ENCODE peak calls at places on chromosomes 5 and 9, in four cellular contexts. I, R, G and W are unnamed samples.

GRCh38 chr5:96219580-96220281 is 213.3 kb downstream of the PCSK1 start:
- DNase-seq in I (no peak), R (peak), G (no peak), W (peak)

GRCh38 chr5:172085738-172086137 is 79.3 kb upstream of the FBXW11 start:
- DNase-seq in I (no peak), R (no peak), G (no peak), W (no peak)

GRCh38 chr9:18060304-18060934 is 413.5 kb upstream of the ADAMTSL1 start:
- DNase-seq in I (peak), R (no peak), G (no peak), W (peak)

GRCh38 chr5:92484484-92484883 is 1096.5 kb downstream of the NR2F1-AS1 start:
- DNase-seq in I (no peak), R (no peak), G (no peak), W (no peak)

GRCh38 chr5:594241-594860 is 17.8 kb upstream of the CEP72 start:
- DNase-seq in I (no peak), R (no peak), G (no peak), W (no peak)

GRCh38 chr5:138408023-138408422 is 30.8 kb upstream of the REEP2 start:
- DNase-seq in I (no peak), R (no peak), G (no peak), W (no peak)

GRCh38 chr5:97943036-97943435 is 760.0 kb upstream of the RIOK2 start:
- DNase-seq in I (no peak), R (no peak), G (no peak), W (no peak)

GRCh38 chr5:132677191-132677590 is 3.4 kb downstream of the IL4 start:
- DNase-seq in I (peak), R (peak), G (peak), W (peak)

GRCh38 chr5:72133212-72133990 is 26.1 kb downstream of the MAP1B start:
- DNase-seq in I (no peak), R (no peak), G (no peak), W (peak)

GRCh38 chr5:137822158-137822764 is 45.4 kb upstream of the MYOT start:
- DNase-seq in I (peak), R (peak), G (peak), W (peak)

GRCh38 chr5:65722575-65723424 is 795 bp downstream of the NLN start:
- DNase-seq in I (peak), R (peak), G (peak), W (peak)

GRCh38 chr5:35198096-35198495 is 32.2 kb downstream of the PRLR start:
- DNase-seq in I (no peak), R (peak), G (no peak), W (no peak)

GRCh38 chr5:141528401-141528984 is 39.6 kb downstream of the PCDHGC5 start:
- DNase-seq in I (no peak), R (no peak), G (peak), W (no peak)

GRCh38 chr5:145989428-145989827 is 53.0 kb downstream of the SH3RF2 start:
- DNase-seq in I (no peak), R (peak), G (no peak), W (no peak)

GRCh38 chr5:14870347-14871083 is 1.1 kb downstream of the ANKH start:
- DNase-seq in I (no peak), R (no peak), G (peak), W (no peak)

GRCh38 chr5:14190194-14191164 is 47.3 kb downstream of the TRIO start:
- DNase-seq in I (peak), R (peak), G (peak), W (peak)

GRCh38 chr5:61409568-61409967 is 77.5 kb downstream of the ZSWIM6 start:
- DNase-seq in I (peak), R (peak), G (no peak), W (peak)

GRCh38 chr9:129145841-129146292 is 32.2 kb downstream of the IER5L start:
- DNase-seq in I (no peak), R (peak), G (peak), W (no peak)

GRCh38 chr5:16238018-16238417 is 58.4 kb upstream of the MARCHF11 start:
- DNase-seq in I (no peak), R (no peak), G (no peak), W (no peak)

GRCh38 chr9:128160603-128160987 is 530 bp downstream of the BBLN start:
- DNase-seq in I (no peak), R (peak), G (peak), W (peak)

GRCh38 chr9:104851521-104851920 is 76.4 kb downstream of the ABCA1 start:
- DNase-seq in I (no peak), R (no peak), G (no peak), W (no peak)
- H3K27ac ChIP-seq in I (no peak), R (peak), G (no peak), W (no peak)

DNA sequence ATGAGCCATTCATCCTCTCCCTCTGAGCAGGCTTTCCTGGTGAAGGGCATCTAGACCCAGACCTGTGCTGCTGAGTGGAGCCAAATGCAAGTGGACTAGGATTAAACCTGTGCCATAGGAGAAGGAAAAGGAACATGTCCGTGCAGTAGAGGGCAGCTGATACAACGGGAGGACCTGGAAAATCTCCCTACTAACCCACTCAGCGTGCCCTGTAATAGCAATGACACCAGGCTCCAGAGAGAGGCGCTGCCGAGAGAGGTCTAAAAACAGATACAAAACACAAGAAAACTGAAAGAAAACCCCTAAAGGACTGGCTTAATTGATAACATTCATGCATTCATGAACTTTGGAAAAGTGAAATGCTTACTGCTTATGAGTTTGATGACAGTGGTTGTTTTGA is 60.8 kb downstream of the PFDN1 start:
- DNase-seq in I (no peak), R (no peak), G (no peak), W (no peak)
- TF ChIP-seq CTCF in I (no peak), R (peak), G (no peak), W (no peak)

DNA sequence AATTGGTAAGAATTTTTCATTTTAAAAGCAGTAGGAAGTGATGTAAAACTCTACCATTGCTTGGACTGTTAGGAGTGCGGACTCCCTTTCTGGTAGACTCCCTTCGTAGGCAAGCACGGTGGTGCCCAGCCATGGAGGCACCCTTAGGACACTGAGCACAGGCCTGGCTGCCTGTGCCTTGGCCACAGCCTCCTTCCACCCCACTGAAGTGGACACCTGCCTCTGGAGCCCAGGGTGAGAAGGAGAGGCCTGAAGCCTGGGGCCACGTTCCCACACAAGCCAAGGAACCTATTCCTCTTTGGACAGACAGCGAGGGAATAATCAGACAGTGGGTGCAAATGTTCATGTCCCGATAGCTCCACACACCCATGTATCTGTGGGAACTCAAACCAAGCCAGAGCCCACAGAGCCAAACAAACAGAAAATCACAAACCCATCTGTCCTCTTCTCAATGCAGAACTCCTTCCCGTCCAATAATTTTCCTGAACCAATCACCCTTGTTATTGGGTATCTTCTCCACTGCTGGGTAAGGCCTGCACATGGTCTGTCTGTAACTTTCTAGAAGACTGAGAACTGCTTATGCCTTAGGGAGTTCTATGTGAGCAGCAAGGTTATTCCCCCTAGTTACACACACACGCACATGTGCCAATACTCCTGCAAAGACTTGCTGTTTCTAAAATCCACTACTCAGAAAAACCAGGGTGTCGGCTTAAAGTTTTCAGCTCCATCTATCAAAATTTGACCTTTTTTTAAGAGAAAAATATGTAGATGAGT is 45.2 kb downstream of the UBE2QL1 start:
- DNase-seq in I (no peak), R (no peak), G (no peak), W (no peak)
- H3K27ac ChIP-seq in I (no peak), R (no peak), G (no peak), W (no peak)

GRCh38 chr5:134491841-134492442 is 33.5 kb upstream of the JADE2 start:
- DNase-seq in I (no peak), R (no peak), G (no peak), W (no peak)
- TF ChIP-seq CTCF in I (no peak), R (no peak), G (no peak), W (no peak)

DNA sequence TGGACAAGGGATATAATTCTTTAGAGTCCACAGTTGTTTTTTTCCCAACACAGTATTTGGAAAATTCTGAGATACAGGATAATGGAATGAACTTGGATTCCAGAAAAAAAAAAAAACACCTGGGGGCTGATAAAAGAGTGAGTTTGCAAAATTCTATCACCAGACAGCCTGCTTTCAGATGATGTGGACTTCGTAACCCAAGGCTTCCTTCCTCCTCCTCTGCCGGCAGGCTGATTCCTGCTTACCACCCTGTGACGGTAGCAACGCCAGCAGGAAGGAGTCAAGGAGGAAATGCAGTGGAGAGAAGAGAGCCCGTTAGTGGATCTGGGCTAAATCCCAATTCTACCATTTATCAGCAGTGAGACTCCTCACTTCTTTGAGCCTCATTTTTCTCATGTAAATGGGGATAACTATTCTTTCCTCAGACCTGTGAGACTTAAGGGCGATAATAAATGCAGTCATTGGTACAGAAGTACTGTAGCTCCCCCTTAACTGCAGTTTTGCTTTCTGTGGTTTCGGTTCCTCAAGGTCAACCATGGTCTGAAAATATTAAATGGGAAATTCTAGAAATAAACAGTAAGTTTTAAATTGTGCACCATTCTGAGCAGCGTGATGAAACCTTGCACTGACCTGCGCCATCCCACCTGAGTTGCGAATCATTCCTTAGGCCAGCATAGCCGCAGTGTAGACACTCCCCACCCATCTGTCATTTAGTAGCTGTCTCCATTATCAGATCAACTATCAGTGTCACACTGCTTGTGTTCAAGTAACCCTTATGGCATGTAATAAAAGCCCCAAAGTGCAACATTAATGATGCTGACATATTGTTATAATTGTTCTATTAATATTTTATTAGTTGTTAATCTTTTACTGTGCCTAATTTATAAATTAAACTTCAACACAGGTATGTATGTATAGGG is 71.4 kb downstream of the DCP2 start:
- DNase-seq in I (no peak), R (no peak), G (no peak), W (no peak)
- H3K27ac ChIP-seq in I (no peak), R (no peak), G (no peak), W (no peak)

DNA sequence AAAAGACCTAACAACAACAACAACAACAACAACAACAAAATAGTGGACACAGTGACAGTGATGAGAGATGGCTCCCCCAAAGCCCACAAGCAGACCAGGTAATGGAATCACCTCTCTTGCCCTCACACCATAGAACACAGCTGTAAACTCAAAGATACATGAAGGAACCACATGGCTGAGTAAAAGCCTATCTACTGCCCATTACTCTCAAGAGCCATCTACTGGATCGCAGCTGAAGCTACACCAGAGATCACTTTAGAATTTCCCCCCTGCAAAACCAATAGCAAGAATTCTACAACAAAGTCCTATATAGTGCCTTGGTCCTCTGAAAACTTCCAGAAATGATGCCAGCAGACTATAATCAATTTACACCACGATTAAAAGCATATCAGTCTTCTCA is 1537.6 kb upstream of the CDH9 start:
- DNase-seq in I (no peak), R (peak), G (no peak), W (no peak)
- TF ChIP-seq CTCF in I (no peak), R (peak), G (no peak), W (no peak)

DNA sequence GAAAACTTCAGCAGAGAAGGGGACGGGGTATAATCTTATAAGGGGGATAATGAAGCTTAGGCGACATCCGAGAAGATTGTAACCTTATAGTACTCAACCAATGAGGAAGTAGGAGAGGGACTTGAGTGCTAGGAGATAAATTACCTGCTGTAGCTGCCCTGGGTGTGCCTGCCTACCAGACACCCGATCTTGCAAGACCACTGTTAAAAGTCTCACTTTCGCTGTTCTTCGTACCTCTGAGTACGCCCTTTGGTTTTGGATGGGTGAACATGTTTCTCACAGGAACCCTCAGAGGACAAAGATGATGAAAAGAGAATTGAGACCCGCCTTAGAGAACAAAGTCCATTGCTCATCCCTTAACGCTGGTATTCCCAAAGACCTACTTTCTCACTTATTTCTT is 200.4 kb upstream of the CD180 start:
- DNase-seq in I (no peak), R (no peak), G (no peak), W (no peak)
- H3K27ac ChIP-seq in I (no peak), R (no peak), G (no peak), W (no peak)

GRCh38 chr5:175207321-175208040 is 236.5 kb downstream of the DRD1 start:
- DNase-seq in I (no peak), R (no peak), G (no peak), W (no peak)

GRCh38 chr5:175201393-175201792 is 242.6 kb downstream of the DRD1 start:
- DNase-seq in I (no peak), R (no peak), G (no peak), W (no peak)

GRCh38 chr5:175212203-175212602 is 231.8 kb downstream of the DRD1 start:
- DNase-seq in I (no peak), R (no peak), G (no peak), W (no peak)

GRCh38 chr5:175202461-175203065 is 241.4 kb downstream of the DRD1 start:
- DNase-seq in I (peak), R (no peak), G (no peak), W (peak)

DNA sequence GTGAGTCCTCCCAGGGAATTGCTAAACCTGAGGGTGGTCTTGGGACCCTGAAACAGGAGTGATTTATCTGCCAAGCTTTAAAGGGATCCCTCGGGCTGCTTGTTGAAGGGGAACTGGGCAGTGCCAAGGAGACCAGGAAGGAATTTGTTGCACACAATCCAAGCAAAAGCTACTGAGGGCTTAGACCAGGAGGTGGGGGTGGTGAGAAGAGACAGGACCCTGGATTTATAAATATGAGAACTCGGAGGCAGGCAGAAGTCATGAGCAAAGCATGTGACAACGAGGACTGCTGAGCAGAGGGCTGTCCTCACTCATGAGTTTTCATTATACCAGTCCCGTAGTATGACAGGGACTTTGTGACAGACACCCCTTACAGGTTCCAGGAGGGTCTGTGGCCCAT is 237.3 kb downstream of the DRD1 start:
- DNase-seq in I (no peak), R (no peak), G (no peak), W (no peak)
- TF ChIP-seq CTCF in I (no peak), R (no peak), G (no peak), W (no peak)

DNA sequence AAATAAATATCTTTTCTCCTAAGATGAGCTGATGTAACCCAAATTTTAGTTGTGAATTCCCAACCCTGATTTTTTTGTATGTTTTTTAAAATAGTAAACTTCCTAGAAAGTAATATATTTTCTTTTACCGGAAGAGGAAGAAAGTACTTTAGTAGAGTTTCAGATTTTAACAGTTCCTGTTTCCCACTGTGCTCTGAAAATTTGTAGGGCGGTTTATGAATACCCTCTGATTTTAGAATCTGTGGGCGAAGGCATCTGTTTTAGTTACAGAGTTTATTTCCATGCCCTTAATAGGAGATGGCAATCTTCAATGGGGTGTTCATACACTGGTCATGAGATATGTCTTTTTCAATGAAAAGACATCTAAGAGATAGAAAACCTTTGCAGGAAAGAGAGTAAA is 3.7 kb upstream of the HOMER1 start:
- DNase-seq in I (no peak), R (no peak), G (no peak), W (no peak)
- H3K27ac ChIP-seq in I (no peak), R (no peak), G (no peak), W (no peak)

GRCh38 chr5:25009063-25009462 is 364.3 kb upstream of the CDH10 start:
- DNase-seq in I (no peak), R (no peak), G (no peak), W (no peak)

GRCh38 chr5:25006734-25007133 is 362.0 kb upstream of the CDH10 start:
- DNase-seq in I (no peak), R (no peak), G (no peak), W (no peak)
- TF ChIP-seq CTCF in I (peak), R (no peak), G (no peak), W (no peak)